ENCODE peak calls at places on chromosomes 3 and 15, in eight cellular contexts. One of them, this sample, is unnamed.

GRCh38 chr15:84942456-84942855 is 39.2 kb upstream of the PDE8A start:
- DNase-seq in nephron progenitor cell: no peak
- DNase-seq in chondrocyte: no peak
- DNase-seq in T-cell: no peak
- DNase-seq in AG08396: no peak
- DNase-seq in stimulated activated CD4-positive, alpha-beta T cell treated with anti-CD3 and anti-CD28 coated beads, Interleukin-1b, Interleukin-23, amount 100 ng/mL, for 24 hours: no peak
- DNase-seq in fibroblast of mammary gland: no peak
- DNase-seq in GM13976: no peak
- DNase-seq in this sample: no peak

GRCh38 chr15:52735231-52736089 is 54.7 kb downstream of the ONECUT1 start:
- DNase-seq in nephron progenitor cell: peak
- DNase-seq in chondrocyte: no peak
- DNase-seq in T-cell: peak
- DNase-seq in AG08396: peak
- DNase-seq in stimulated activated CD4-positive, alpha-beta T cell treated with anti-CD3 and anti-CD28 coated beads, Interleukin-1b, Interleukin-23, amount 100 ng/mL, for 24 hours: peak
- DNase-seq in fibroblast of mammary gland: peak
- DNase-seq in GM13976: peak
- DNase-seq in this sample: peak

GRCh38 chr3:160006282-160007163 is 17.9 kb downstream of the IL12A start:
- DNase-seq in nephron progenitor cell: peak
- DNase-seq in chondrocyte: no peak
- DNase-seq in T-cell: no peak
- DNase-seq in AG08396: peak
- DNase-seq in stimulated activated CD4-positive, alpha-beta T cell treated with anti-CD3 and anti-CD28 coated beads, Interleukin-1b, Interleukin-23, amount 100 ng/mL, for 24 hours: no peak
- DNase-seq in fibroblast of mammary gland: peak
- DNase-seq in GM13976: peak
- DNase-seq in this sample: peak

GRCh38 chr3:133376805-133377204 is 23.1 kb upstream of the BFSP2 start:
- DNase-seq in nephron progenitor cell: no peak
- DNase-seq in chondrocyte: no peak
- DNase-seq in T-cell: no peak
- DNase-seq in AG08396: no peak
- DNase-seq in stimulated activated CD4-positive, alpha-beta T cell treated with anti-CD3 and anti-CD28 coated beads, Interleukin-1b, Interleukin-23, amount 100 ng/mL, for 24 hours: no peak
- DNase-seq in fibroblast of mammary gland: peak
- DNase-seq in GM13976: no peak
- DNase-seq in this sample: no peak

GRCh38 chr3:72821170-72821781 is 27.0 kb downstream of the SHQ1 start:
- DNase-seq in nephron progenitor cell: no peak
- DNase-seq in chondrocyte: no peak
- DNase-seq in T-cell: peak
- DNase-seq in AG08396: no peak
- DNase-seq in stimulated activated CD4-positive, alpha-beta T cell treated with anti-CD3 and anti-CD28 coated beads, Interleukin-1b, Interleukin-23, amount 100 ng/mL, for 24 hours: no peak
- DNase-seq in fibroblast of mammary gland: peak
- DNase-seq in GM13976: peak
- DNase-seq in this sample: peak

GRCh38 chr3:194860725-194861124 is 175.0 kb downstream of the FAM43A start:
- DNase-seq in nephron progenitor cell: no peak
- DNase-seq in chondrocyte: no peak
- DNase-seq in T-cell: no peak
- DNase-seq in AG08396: no peak
- DNase-seq in stimulated activated CD4-positive, alpha-beta T cell treated with anti-CD3 and anti-CD28 coated beads, Interleukin-1b, Interleukin-23, amount 100 ng/mL, for 24 hours: no peak
- DNase-seq in fibroblast of mammary gland: no peak
- DNase-seq in GM13976: no peak
- DNase-seq in this sample: no peak

GRCh38 chr3:99248913-99249312 is 347.4 kb upstream of the DCBLD2 start:
- DNase-seq in nephron progenitor cell: no peak
- DNase-seq in chondrocyte: no peak
- DNase-seq in T-cell: no peak
- DNase-seq in AG08396: no peak
- DNase-seq in stimulated activated CD4-positive, alpha-beta T cell treated with anti-CD3 and anti-CD28 coated beads, Interleukin-1b, Interleukin-23, amount 100 ng/mL, for 24 hours: no peak
- DNase-seq in fibroblast of mammary gland: peak
- DNase-seq in GM13976: no peak
- DNase-seq in this sample: peak

GRCh38 chr15:78461171-78461881 is 23.3 kb downstream of the IREB2 start:
- DNase-seq in nephron progenitor cell: no peak
- DNase-seq in chondrocyte: no peak
- DNase-seq in T-cell: peak
- DNase-seq in AG08396: no peak
- DNase-seq in stimulated activated CD4-positive, alpha-beta T cell treated with anti-CD3 and anti-CD28 coated beads, Interleukin-1b, Interleukin-23, amount 100 ng/mL, for 24 hours: no peak
- DNase-seq in fibroblast of mammary gland: peak
- DNase-seq in GM13976: no peak
- DNase-seq in this sample: peak

GRCh38 chr3:138942861-138943623 is 3.9 kb downstream of the FOXL2 start:
- DNase-seq in nephron progenitor cell: peak
- DNase-seq in chondrocyte: no peak
- DNase-seq in T-cell: no peak
- DNase-seq in AG08396: no peak
- DNase-seq in stimulated activated CD4-positive, alpha-beta T cell treated with anti-CD3 and anti-CD28 coated beads, Interleukin-1b, Interleukin-23, amount 100 ng/mL, for 24 hours: no peak
- DNase-seq in fibroblast of mammary gland: no peak
- DNase-seq in GM13976: no peak
- DNase-seq in this sample: no peak